ENCODE peak calls at places on chromosomes 13 and 19, in ten cellular contexts. One of them, this sample, is unnamed.

GRCh38 chr13:111203742-111204386 is 88.8 kb downstream of the ARHGEF7 start:
- DNase-seq in astrocyte: no peak
- DNase-seq in right lobe of liver: no peak
- DNase-seq in AG04450: no peak
- DNase-seq in CD8-positive, alpha-beta T cell: no peak
- DNase-seq in suprapubic skin: no peak
- DNase-seq in GM23338: no peak
- DNase-seq in astrocyte of the spinal cord: no peak
- DNase-seq in IMR-90: no peak
- DNase-seq in fibroblast of lung: no peak
- DNase-seq in this sample: no peak

GRCh38 chr13:101473458-101473857 is 21.0 kb downstream of the ITGBL1 start:
- DNase-seq in astrocyte: peak; percentile 84
- DNase-seq in right lobe of liver: no peak
- DNase-seq in AG04450: peak; percentile 63
- DNase-seq in CD8-positive, alpha-beta T cell: no peak
- DNase-seq in suprapubic skin: peak; percentile 67
- DNase-seq in GM23338: no peak
- DNase-seq in astrocyte of the spinal cord: peak; percentile 87
- DNase-seq in IMR-90: peak; percentile 91
- DNase-seq in fibroblast of lung: peak; percentile 92
- DNase-seq in this sample: no peak

GRCh38 chr19:48633148-48634035 is 3.8 kb downstream of the DBP start:
- DNase-seq in astrocyte: no peak
- DNase-seq in right lobe of liver: no peak
- DNase-seq in AG04450: no peak
- DNase-seq in CD8-positive, alpha-beta T cell: no peak
- DNase-seq in suprapubic skin: peak; percentile 72
- DNase-seq in GM23338: no peak
- DNase-seq in astrocyte of the spinal cord: no peak
- DNase-seq in IMR-90: no peak
- DNase-seq in fibroblast of lung: no peak
- DNase-seq in this sample: no peak

GRCh38 chr13:92137519-92137918 is 739.1 kb downstream of the GPC5 start:
- DNase-seq in astrocyte: no peak
- DNase-seq in right lobe of liver: peak; percentile 20
- DNase-seq in AG04450: no peak
- DNase-seq in CD8-positive, alpha-beta T cell: no peak
- DNase-seq in suprapubic skin: no peak
- DNase-seq in GM23338: no peak
- DNase-seq in astrocyte of the spinal cord: no peak
- DNase-seq in IMR-90: no peak
- DNase-seq in fibroblast of lung: peak; percentile 5
- DNase-seq in this sample: no peak

GRCh38 chr13:44857061-44857460 is 132.2 kb downstream of the NUFIP1 start:
- DNase-seq in astrocyte: no peak
- DNase-seq in right lobe of liver: no peak
- DNase-seq in AG04450: no peak
- DNase-seq in CD8-positive, alpha-beta T cell: no peak
- DNase-seq in suprapubic skin: no peak
- DNase-seq in GM23338: no peak
- DNase-seq in astrocyte of the spinal cord: no peak
- DNase-seq in IMR-90: no peak
- DNase-seq in fibroblast of lung: no peak
- DNase-seq in this sample: no peak

GRCh38 chr13:113029487-113030258 is 60.7 kb downstream of the MCF2L start:
- DNase-seq in astrocyte: no peak
- DNase-seq in right lobe of liver: peak; percentile 46
- DNase-seq in AG04450: no peak
- DNase-seq in CD8-positive, alpha-beta T cell: peak; percentile 72
- DNase-seq in suprapubic skin: no peak
- DNase-seq in GM23338: peak; percentile 81
- DNase-seq in astrocyte of the spinal cord: no peak
- DNase-seq in IMR-90: no peak
- DNase-seq in fibroblast of lung: no peak
- DNase-seq in this sample: no peak

GRCh38 chr19:38721977-38722773 is 22.1 kb downstream of the CAPN12 start:
- DNase-seq in astrocyte: no peak
- DNase-seq in right lobe of liver: no peak
- DNase-seq in AG04450: no peak
- DNase-seq in CD8-positive, alpha-beta T cell: no peak
- DNase-seq in suprapubic skin: no peak
- DNase-seq in GM23338: no peak
- DNase-seq in astrocyte of the spinal cord: no peak
- DNase-seq in IMR-90: no peak
- DNase-seq in fibroblast of lung: no peak
- DNase-seq in this sample: no peak

GRCh38 chr13:35530147-35530546 is 53.7 kb upstream of the MAB21L1 start:
- DNase-seq in astrocyte: no peak
- DNase-seq in right lobe of liver: no peak
- DNase-seq in AG04450: no peak
- DNase-seq in CD8-positive, alpha-beta T cell: no peak
- DNase-seq in suprapubic skin: no peak
- DNase-seq in GM23338: no peak
- DNase-seq in astrocyte of the spinal cord: no peak
- DNase-seq in IMR-90: no peak
- DNase-seq in fibroblast of lung: no peak
- DNase-seq in this sample: no peak

GRCh38 chr13:40146586-40147240 is 491.3 kb downstream of the COG6 start:
- DNase-seq in astrocyte: no peak
- DNase-seq in right lobe of liver: no peak
- DNase-seq in AG04450: no peak
- DNase-seq in CD8-positive, alpha-beta T cell: no peak
- DNase-seq in suprapubic skin: no peak
- DNase-seq in GM23338: no peak
- DNase-seq in astrocyte of the spinal cord: no peak
- DNase-seq in IMR-90: no peak
- DNase-seq in fibroblast of lung: no peak
- DNase-seq in this sample: no peak
- H3K4me3 ChIP-seq in astrocyte: no peak overlapping the region
- H3K4me3 ChIP-seq in right lobe of liver: no peak overlapping the region
- H3K4me3 ChIP-seq in AG04450: no peak overlapping the region
- H3K4me3 ChIP-seq in CD8-positive, alpha-beta T cell: no peak overlapping the region
- H3K4me3 ChIP-seq in suprapubic skin: no peak overlapping the region
- H3K4me3 ChIP-seq in GM23338: no peak overlapping the region
- H3K4me3 ChIP-seq in astrocyte of the spinal cord: no peak overlapping the region
- H3K4me3 ChIP-seq in IMR-90: no peak overlapping the region
- H3K4me3 ChIP-seq in fibroblast of lung: no peak overlapping the region
- H3K4me3 ChIP-seq in this sample: no peak overlapping the region

GRCh38 chr13:39892731-39893293 is 237.3 kb downstream of the COG6 start:
- DNase-seq in astrocyte: no peak
- DNase-seq in right lobe of liver: no peak
- DNase-seq in AG04450: no peak
- DNase-seq in CD8-positive, alpha-beta T cell: peak; percentile 63
- DNase-seq in suprapubic skin: no peak
- DNase-seq in GM23338: no peak
- DNase-seq in astrocyte of the spinal cord: peak; percentile 13
- DNase-seq in IMR-90: no peak
- DNase-seq in fibroblast of lung: no peak
- DNase-seq in this sample: no peak

GRCh38 chr13:39893808-39894207 is 238.3 kb downstream of the COG6 start:
- DNase-seq in astrocyte: no peak
- DNase-seq in right lobe of liver: no peak
- DNase-seq in AG04450: no peak
- DNase-seq in CD8-positive, alpha-beta T cell: no peak
- DNase-seq in suprapubic skin: no peak
- DNase-seq in GM23338: no peak
- DNase-seq in astrocyte of the spinal cord: no peak
- DNase-seq in IMR-90: no peak
- DNase-seq in fibroblast of lung: no peak
- DNase-seq in this sample: no peak

GRCh38 chr13:39887424-39887823 is 232.0 kb downstream of the COG6 start:
- DNase-seq in astrocyte: no peak
- DNase-seq in right lobe of liver: no peak
- DNase-seq in AG04450: no peak
- DNase-seq in CD8-positive, alpha-beta T cell: no peak
- DNase-seq in suprapubic skin: no peak
- DNase-seq in GM23338: no peak
- DNase-seq in astrocyte of the spinal cord: no peak
- DNase-seq in IMR-90: no peak
- DNase-seq in fibroblast of lung: no peak
- DNase-seq in this sample: no peak

GRCh38 chr13:39888865-39889810 is 233.7 kb downstream of the COG6 start:
- DNase-seq in astrocyte: peak; percentile 20
- DNase-seq in right lobe of liver: no peak
- DNase-seq in AG04450: no peak
- DNase-seq in CD8-positive, alpha-beta T cell: no peak
- DNase-seq in suprapubic skin: no peak
- DNase-seq in GM23338: no peak
- DNase-seq in astrocyte of the spinal cord: no peak
- DNase-seq in IMR-90: no peak
- DNase-seq in fibroblast of lung: no peak
- DNase-seq in this sample: no peak

DNA sequence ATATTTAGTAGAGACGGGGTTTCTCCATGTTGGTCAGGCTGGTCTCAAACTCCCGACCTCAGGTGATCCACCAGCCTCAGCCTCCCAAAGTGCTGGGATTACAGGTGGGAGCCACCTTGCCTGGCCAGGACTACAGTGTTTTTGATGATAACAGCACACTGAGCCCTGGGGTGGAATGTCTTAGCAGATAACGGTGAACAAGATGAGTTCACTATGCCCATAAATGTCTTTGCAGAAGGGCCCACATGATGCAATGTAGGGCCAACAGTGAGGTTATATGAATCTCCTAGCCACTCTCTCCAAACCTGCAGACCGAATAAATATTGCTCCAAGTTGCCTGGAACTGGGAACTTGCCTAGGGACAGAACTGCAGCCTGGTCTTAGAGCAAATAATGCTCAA is 235.1 kb downstream of the COG6 start:
- DNase-seq in astrocyte: no peak
- DNase-seq in right lobe of liver: no peak
- DNase-seq in AG04450: no peak
- DNase-seq in CD8-positive, alpha-beta T cell: no peak
- DNase-seq in suprapubic skin: no peak
- DNase-seq in GM23338: no peak
- DNase-seq in astrocyte of the spinal cord: no peak
- DNase-seq in IMR-90: no peak
- DNase-seq in fibroblast of lung: no peak
- DNase-seq in this sample: no peak
- H3K4me3 ChIP-seq in astrocyte: no peak overlapping the region
- H3K4me3 ChIP-seq in right lobe of liver: no peak overlapping the region
- H3K4me3 ChIP-seq in AG04450: no peak overlapping the region
- H3K4me3 ChIP-seq in CD8-positive, alpha-beta T cell: no peak overlapping the region
- H3K4me3 ChIP-seq in suprapubic skin: no peak overlapping the region
- H3K4me3 ChIP-seq in GM23338: no peak overlapping the region
- H3K4me3 ChIP-seq in astrocyte of the spinal cord: no peak overlapping the region
- H3K4me3 ChIP-seq in IMR-90: no peak overlapping the region
- H3K4me3 ChIP-seq in fibroblast of lung: no peak overlapping the region
- H3K4me3 ChIP-seq in this sample: no peak overlapping the region

GRCh38 chr13:76991796-76992547 is at the start of gene CLN5:
- DNase-seq in astrocyte: peak; percentile 85
- DNase-seq in right lobe of liver: peak; percentile 95
- DNase-seq in AG04450: peak; percentile 67
- DNase-seq in CD8-positive, alpha-beta T cell: peak; percentile 96
- DNase-seq in suprapubic skin: peak; percentile 97
- DNase-seq in GM23338: peak; percentile 96
- DNase-seq in astrocyte of the spinal cord: peak; percentile 93
- DNase-seq in IMR-90: peak; percentile 90
- DNase-seq in fibroblast of lung: peak; percentile 92
- DNase-seq in this sample: peak; percentile 70

GRCh38 chr13:76993473-76993872 is 1.6 kb downstream of the CLN5 start:
- DNase-seq in astrocyte: no peak
- DNase-seq in right lobe of liver: no peak
- DNase-seq in AG04450: no peak
- DNase-seq in CD8-positive, alpha-beta T cell: no peak
- DNase-seq in suprapubic skin: no peak
- DNase-seq in GM23338: no peak
- DNase-seq in astrocyte of the spinal cord: no peak
- DNase-seq in IMR-90: no peak
- DNase-seq in fibroblast of lung: no peak
- DNase-seq in this sample: no peak

GRCh38 chr13:76992548-76993001 is 694 bp downstream of the CLN5 start:
- DNase-seq in astrocyte: peak; percentile 10
- DNase-seq in right lobe of liver: peak; percentile 46
- DNase-seq in AG04450: no peak
- DNase-seq in CD8-positive, alpha-beta T cell: peak; percentile 55
- DNase-seq in suprapubic skin: peak; percentile 71
- DNase-seq in GM23338: peak; percentile 60
- DNase-seq in astrocyte of the spinal cord: peak; percentile 20
- DNase-seq in IMR-90: peak; percentile 23
- DNase-seq in fibroblast of lung: peak; percentile 32
- DNase-seq in this sample: no peak

GRCh38 chr13:76993021-76993420 is 1.1 kb downstream of the CLN5 start:
- DNase-seq in astrocyte: peak; percentile 13
- DNase-seq in right lobe of liver: no peak
- DNase-seq in AG04450: no peak
- DNase-seq in CD8-positive, alpha-beta T cell: no peak
- DNase-seq in suprapubic skin: no peak
- DNase-seq in GM23338: no peak
- DNase-seq in astrocyte of the spinal cord: peak; percentile 21
- DNase-seq in IMR-90: peak; percentile 28
- DNase-seq in fibroblast of lung: no peak
- DNase-seq in this sample: no peak

DNA sequence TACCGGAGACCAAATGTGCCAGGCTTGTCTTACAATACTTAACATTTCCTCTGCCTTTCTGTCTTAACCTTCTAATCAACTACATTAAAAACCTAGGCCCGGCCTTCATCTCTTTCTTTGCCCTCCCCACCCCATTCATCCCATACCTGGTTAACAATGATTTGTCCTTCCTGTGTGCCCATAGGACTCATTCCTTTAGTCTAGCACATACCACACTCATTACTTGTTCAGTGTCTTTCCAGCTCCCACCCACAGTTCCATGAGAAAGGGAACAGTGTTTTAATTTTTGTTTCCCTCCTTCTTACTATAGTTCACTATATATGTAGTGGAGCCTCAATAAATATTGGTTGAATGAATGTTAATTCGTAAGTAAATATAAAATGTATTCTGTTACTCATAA is 2.4 kb downstream of the CLN5 start:
- DNase-seq in astrocyte: no peak
- DNase-seq in right lobe of liver: no peak
- DNase-seq in AG04450: no peak
- DNase-seq in CD8-positive, alpha-beta T cell: no peak
- DNase-seq in suprapubic skin: no peak
- DNase-seq in GM23338: no peak
- DNase-seq in astrocyte of the spinal cord: no peak
- DNase-seq in IMR-90: no peak
- DNase-seq in fibroblast of lung: no peak
- DNase-seq in this sample: no peak
- H3K4me3 ChIP-seq in astrocyte: no peak overlapping the region
- H3K4me3 ChIP-seq in right lobe of liver: no peak overlapping the region
- H3K4me3 ChIP-seq in AG04450: no peak overlapping the region
- H3K4me3 ChIP-seq in CD8-positive, alpha-beta T cell: no peak overlapping the region
- H3K4me3 ChIP-seq in suprapubic skin: no peak overlapping the region
- H3K4me3 ChIP-seq in GM23338: no peak overlapping the region
- H3K4me3 ChIP-seq in astrocyte of the spinal cord: no peak overlapping the region
- H3K4me3 ChIP-seq in IMR-90: no peak overlapping the region
- H3K4me3 ChIP-seq in fibroblast of lung: no peak overlapping the region
- H3K4me3 ChIP-seq in this sample: no peak overlapping the region

DNA sequence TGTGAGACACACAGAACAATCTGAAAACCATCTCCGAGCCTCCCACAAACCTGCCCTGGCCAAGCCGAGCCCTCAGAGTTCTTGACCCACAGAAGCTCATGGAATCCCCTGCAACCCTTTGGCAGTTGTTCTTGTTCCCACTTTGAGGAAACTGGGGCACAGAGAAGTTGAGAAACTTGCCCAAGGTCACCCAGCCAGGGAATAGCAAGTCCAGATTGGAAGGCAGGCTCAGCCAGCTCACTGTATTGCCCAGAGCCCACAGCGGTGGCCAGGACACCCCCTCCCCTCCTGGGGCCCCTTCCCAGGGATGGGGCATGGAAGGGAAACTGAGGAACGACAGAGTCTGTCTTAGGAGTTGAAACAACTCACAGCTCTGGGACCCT is 1.8 kb downstream of the ZSWIM4 start:
- DNase-seq in astrocyte: no peak
- DNase-seq in right lobe of liver: no peak
- DNase-seq in AG04450: no peak
- DNase-seq in CD8-positive, alpha-beta T cell: no peak
- DNase-seq in suprapubic skin: no peak
- DNase-seq in GM23338: no peak
- DNase-seq in astrocyte of the spinal cord: no peak
- DNase-seq in IMR-90: no peak
- DNase-seq in fibroblast of lung: no peak
- DNase-seq in this sample: no peak
- H3K4me3 ChIP-seq in astrocyte: peak overlapping the region; percentile 80
- H3K4me3 ChIP-seq in right lobe of liver: no peak overlapping the region
- H3K4me3 ChIP-seq in AG04450: peak overlapping the region; percentile 80
- H3K4me3 ChIP-seq in CD8-positive, alpha-beta T cell: no peak overlapping the region
- H3K4me3 ChIP-seq in suprapubic skin: peak overlapping the region; percentile 87
- H3K4me3 ChIP-seq in GM23338: peak overlapping the region; percentile 70
- H3K4me3 ChIP-seq in astrocyte of the spinal cord: peak overlapping the region; percentile 73
- H3K4me3 ChIP-seq in IMR-90: peak overlapping the region; percentile 86
- H3K4me3 ChIP-seq in fibroblast of lung: peak overlapping the region; percentile 50
- H3K4me3 ChIP-seq in this sample: peak overlapping the region; percentile 72

This sample was measured in HFF-Myc.